ENCODE peak calls at places on chromosomes 11 and 22, in eight cellular contexts. One of them, this sample, is unnamed.

GRCh38 chr11:83493918-83494317 is 207.8 kb upstream of the CCDC90B start:
- DNase-seq in endothelial cell: no peak
- DNase-seq in GM12865: no peak
- DNase-seq in A549: no peak
- DNase-seq in tibial artery: no peak
- DNase-seq in HFF-Myc: no peak
- DNase-seq in Calu3: no peak
- DNase-seq in AG09319: no peak
- DNase-seq in this sample: no peak

GRCh38 chr11:22415481-22415880 is 77.3 kb downstream of the SLC17A6 start:
- DNase-seq in endothelial cell: no peak
- DNase-seq in GM12865: no peak
- DNase-seq in A549: no peak
- DNase-seq in tibial artery: no peak
- DNase-seq in HFF-Myc: no peak
- DNase-seq in Calu3: no peak
- DNase-seq in AG09319: no peak
- DNase-seq in this sample: no peak

GRCh38 chr22:37228106-37229011 is 15.7 kb downstream of the RAC2 start:
- DNase-seq in endothelial cell: no peak
- DNase-seq in GM12865: no peak
- DNase-seq in A549: no peak
- DNase-seq in tibial artery: no peak
- DNase-seq in HFF-Myc: no peak
- DNase-seq in Calu3: no peak
- DNase-seq in AG09319: no peak
- DNase-seq in this sample: no peak

GRCh38 chr11:17738350-17739207 is 4.0 kb downstream of the KCNC1 start:
- DNase-seq in endothelial cell: no peak
- DNase-seq in GM12865: no peak
- DNase-seq in A549: no peak
- DNase-seq in tibial artery: peak
- DNase-seq in HFF-Myc: no peak
- DNase-seq in Calu3: no peak
- DNase-seq in AG09319: no peak
- DNase-seq in this sample: no peak

GRCh38 chr11:118592616-118593367 is 14.6 kb upstream of the PHLDB1 start:
- DNase-seq in endothelial cell: no peak
- DNase-seq in GM12865: no peak
- DNase-seq in A549: no peak
- DNase-seq in tibial artery: no peak
- DNase-seq in HFF-Myc: no peak
- DNase-seq in Calu3: no peak
- DNase-seq in AG09319: no peak
- DNase-seq in this sample: no peak

GRCh38 chr11:70481625-70482528 is 83.5 kb downstream of the CTTN start:
- DNase-seq in endothelial cell: no peak
- DNase-seq in GM12865: no peak
- DNase-seq in A549: peak
- DNase-seq in tibial artery: no peak
- DNase-seq in HFF-Myc: no peak
- DNase-seq in Calu3: peak
- DNase-seq in AG09319: peak
- DNase-seq in this sample: no peak

GRCh38 chr22:33024626-33025025 is 33.6 kb downstream of the SYN3 start:
- DNase-seq in endothelial cell: no peak
- DNase-seq in GM12865: no peak
- DNase-seq in A549: no peak
- DNase-seq in tibial artery: no peak
- DNase-seq in HFF-Myc: no peak
- DNase-seq in Calu3: no peak
- DNase-seq in AG09319: no peak
- DNase-seq in this sample: no peak

GRCh38 chr22:37147186-37147990 is 2.3 kb downstream of the IL2RB start:
- DNase-seq in endothelial cell: no peak
- DNase-seq in GM12865: no peak
- DNase-seq in A549: no peak
- DNase-seq in tibial artery: no peak
- DNase-seq in HFF-Myc: no peak
- DNase-seq in Calu3: no peak
- DNase-seq in AG09319: no peak
- DNase-seq in this sample: no peak

GRCh38 chr11:11806586-11806985 is 35.2 kb upstream of the USP47 start:
- DNase-seq in endothelial cell: no peak
- DNase-seq in GM12865: no peak
- DNase-seq in A549: no peak
- DNase-seq in tibial artery: no peak
- DNase-seq in HFF-Myc: no peak
- DNase-seq in Calu3: no peak
- DNase-seq in AG09319: no peak
- DNase-seq in this sample: no peak

GRCh38 chr11:27331984-27332383 is 31.0 kb downstream of the CCDC34 start:
- DNase-seq in endothelial cell: no peak
- DNase-seq in GM12865: no peak
- DNase-seq in A549: no peak
- DNase-seq in tibial artery: no peak
- DNase-seq in HFF-Myc: no peak
- DNase-seq in Calu3: no peak
- DNase-seq in AG09319: no peak
- DNase-seq in this sample: no peak

GRCh38 chr11:122559734-122560382 is 95.7 kb upstream of the UBASH3B start:
- DNase-seq in endothelial cell: peak
- DNase-seq in GM12865: peak
- DNase-seq in A549: peak
- DNase-seq in tibial artery: no peak
- DNase-seq in HFF-Myc: no peak
- DNase-seq in Calu3: no peak
- DNase-seq in AG09319: no peak
- DNase-seq in this sample: no peak

GRCh38 chr11:80028998-80029397 is 588.2 kb upstream of the TENM4 start:
- DNase-seq in endothelial cell: no peak
- DNase-seq in GM12865: no peak
- DNase-seq in A549: no peak
- DNase-seq in tibial artery: no peak
- DNase-seq in HFF-Myc: no peak
- DNase-seq in Calu3: no peak
- DNase-seq in AG09319: no peak
- DNase-seq in this sample: no peak

GRCh38 chr22:47281126-47282106 is 519.0 kb downstream of the TBC1D22A start:
- DNase-seq in endothelial cell: no peak
- DNase-seq in GM12865: no peak
- DNase-seq in A549: no peak
- DNase-seq in tibial artery: no peak
- DNase-seq in HFF-Myc: no peak
- DNase-seq in Calu3: no peak
- DNase-seq in AG09319: no peak
- DNase-seq in this sample: no peak

GRCh38 chr11:1059759-1060158 is 14.9 kb upstream of the MUC2 start:
- DNase-seq in endothelial cell: no peak
- DNase-seq in GM12865: no peak
- DNase-seq in A549: no peak
- DNase-seq in tibial artery: no peak
- DNase-seq in HFF-Myc: no peak
- DNase-seq in Calu3: no peak
- DNase-seq in AG09319: no peak
- DNase-seq in this sample: no peak

GRCh38 chr11:77821349-77821851 is 456 bp downstream of the AAMDC start:
- DNase-seq in endothelial cell: peak
- DNase-seq in GM12865: peak
- DNase-seq in A549: peak
- DNase-seq in tibial artery: peak
- DNase-seq in HFF-Myc: no peak
- DNase-seq in Calu3: peak
- DNase-seq in AG09319: no peak
- DNase-seq in this sample: no peak

GRCh38 chr11:32316846-32317525 is 118.4 kb downstream of the WT1 start:
- DNase-seq in endothelial cell: no peak
- DNase-seq in GM12865: no peak
- DNase-seq in A549: no peak
- DNase-seq in tibial artery: no peak
- DNase-seq in HFF-Myc: no peak
- DNase-seq in Calu3: no peak
- DNase-seq in AG09319: no peak
- DNase-seq in this sample: no peak

GRCh38 chr11:66840317-66841091 is 2.7 kb upstream of the RCE1 start:
- DNase-seq in endothelial cell: no peak
- DNase-seq in GM12865: no peak
- DNase-seq in A549: no peak
- DNase-seq in tibial artery: no peak
- DNase-seq in HFF-Myc: no peak
- DNase-seq in Calu3: no peak
- DNase-seq in AG09319: no peak
- DNase-seq in this sample: no peak

GRCh38 chr11:130388607-130389205 is 39.7 kb downstream of the ADAMTS8 start:
- DNase-seq in endothelial cell: no peak
- DNase-seq in GM12865: peak
- DNase-seq in A549: no peak
- DNase-seq in tibial artery: no peak
- DNase-seq in HFF-Myc: no peak
- DNase-seq in Calu3: no peak
- DNase-seq in AG09319: no peak
- DNase-seq in this sample: no peak

GRCh38 chr11:120666121-120666639 is 154.6 kb downstream of the GRIK4 start:
- DNase-seq in endothelial cell: no peak
- DNase-seq in GM12865: peak
- DNase-seq in A549: no peak
- DNase-seq in tibial artery: no peak
- DNase-seq in HFF-Myc: no peak
- DNase-seq in Calu3: no peak
- DNase-seq in AG09319: no peak
- DNase-seq in this sample: no peak

GRCh38 chr11:27413218-27413617 is 50.2 kb upstream of the CCDC34 start:
- DNase-seq in endothelial cell: no peak
- DNase-seq in GM12865: no peak
- DNase-seq in A549: no peak
- DNase-seq in tibial artery: no peak
- DNase-seq in HFF-Myc: no peak
- DNase-seq in Calu3: no peak
- DNase-seq in AG09319: no peak
- DNase-seq in this sample: no peak

GRCh38 chr11:4523666-4524065 is 21.3 kb upstream of the OR52M1 start:
- DNase-seq in endothelial cell: no peak
- DNase-seq in GM12865: no peak
- DNase-seq in A549: no peak
- DNase-seq in tibial artery: no peak
- DNase-seq in HFF-Myc: no peak
- DNase-seq in Calu3: no peak
- DNase-seq in AG09319: no peak
- DNase-seq in this sample: no peak
- TF ChIP-seq CTCF in endothelial cell: no peak
- TF ChIP-seq CTCF in GM12865: no peak
- TF ChIP-seq CTCF in A549: no peak
- TF ChIP-seq CTCF in tibial artery: no peak
- TF ChIP-seq CTCF in HFF-Myc: no peak
- TF ChIP-seq CTCF in Calu3: no peak
- TF ChIP-seq CTCF in AG09319: no peak
- TF ChIP-seq CTCF in this sample: no peak

GRCh38 chr22:22576244-22576988 is 17.4 kb upstream of the PRAME start:
- DNase-seq in endothelial cell: peak
- DNase-seq in GM12865: peak
- DNase-seq in A549: peak
- DNase-seq in tibial artery: no peak
- DNase-seq in HFF-Myc: no peak
- DNase-seq in Calu3: peak
- DNase-seq in AG09319: no peak
- DNase-seq in this sample: no peak
- TF ChIP-seq CTCF in endothelial cell: peak
- TF ChIP-seq CTCF in GM12865: peak
- TF ChIP-seq CTCF in A549: peak
- TF ChIP-seq CTCF in tibial artery: peak
- TF ChIP-seq CTCF in HFF-Myc: peak
- TF ChIP-seq CTCF in Calu3: peak
- TF ChIP-seq CTCF in AG09319: peak
- TF ChIP-seq CTCF in this sample: no peak

DNA sequence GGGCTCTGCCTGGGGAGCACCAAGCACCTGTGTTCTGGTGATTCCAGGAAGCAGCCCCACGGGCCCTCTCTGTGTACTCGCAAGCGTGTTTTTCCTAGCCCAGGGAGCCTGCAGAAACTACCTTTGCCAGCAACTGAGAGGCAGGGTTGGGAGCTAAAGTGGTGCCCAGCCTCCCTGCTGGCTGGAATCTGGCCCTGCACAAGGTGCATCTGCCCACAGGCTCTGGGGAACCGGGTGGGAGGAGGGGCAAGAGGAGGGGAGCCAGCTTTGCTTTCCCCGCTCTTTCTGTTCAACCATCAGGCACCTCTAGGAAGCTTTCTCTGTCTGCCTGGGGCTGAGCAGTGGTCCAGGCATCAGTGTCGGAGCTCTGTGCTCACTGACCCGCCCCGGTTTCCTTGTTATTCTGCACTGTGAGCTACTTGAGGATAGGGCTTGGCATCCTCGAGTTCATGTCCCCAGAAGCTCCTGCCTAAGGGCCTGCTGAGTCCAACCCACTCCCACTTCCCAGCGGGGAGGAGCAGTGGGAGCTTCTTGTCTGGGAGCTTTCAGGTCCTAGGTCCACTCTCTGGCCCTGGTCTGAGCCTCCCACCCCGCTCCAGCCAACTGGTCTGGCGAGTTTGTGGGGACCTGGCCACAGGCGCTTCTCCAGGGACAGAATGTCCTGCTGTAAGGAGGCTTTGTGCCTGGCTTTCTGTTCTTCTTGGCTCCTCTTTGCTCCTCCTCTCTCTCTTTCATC is 14.9 kb downstream of the DAGLA start:
- DNase-seq in endothelial cell: no peak
- DNase-seq in GM12865: no peak
- DNase-seq in A549: no peak
- DNase-seq in tibial artery: peak
- DNase-seq in HFF-Myc: no peak
- DNase-seq in Calu3: peak
- DNase-seq in AG09319: no peak
- DNase-seq in this sample: no peak
- TF ChIP-seq CTCF in endothelial cell: no peak
- TF ChIP-seq CTCF in GM12865: no peak
- TF ChIP-seq CTCF in A549: no peak
- TF ChIP-seq CTCF in tibial artery: no peak
- TF ChIP-seq CTCF in HFF-Myc: peak
- TF ChIP-seq CTCF in Calu3: no peak
- TF ChIP-seq CTCF in AG09319: no peak
- TF ChIP-seq CTCF in this sample: no peak

DNA sequence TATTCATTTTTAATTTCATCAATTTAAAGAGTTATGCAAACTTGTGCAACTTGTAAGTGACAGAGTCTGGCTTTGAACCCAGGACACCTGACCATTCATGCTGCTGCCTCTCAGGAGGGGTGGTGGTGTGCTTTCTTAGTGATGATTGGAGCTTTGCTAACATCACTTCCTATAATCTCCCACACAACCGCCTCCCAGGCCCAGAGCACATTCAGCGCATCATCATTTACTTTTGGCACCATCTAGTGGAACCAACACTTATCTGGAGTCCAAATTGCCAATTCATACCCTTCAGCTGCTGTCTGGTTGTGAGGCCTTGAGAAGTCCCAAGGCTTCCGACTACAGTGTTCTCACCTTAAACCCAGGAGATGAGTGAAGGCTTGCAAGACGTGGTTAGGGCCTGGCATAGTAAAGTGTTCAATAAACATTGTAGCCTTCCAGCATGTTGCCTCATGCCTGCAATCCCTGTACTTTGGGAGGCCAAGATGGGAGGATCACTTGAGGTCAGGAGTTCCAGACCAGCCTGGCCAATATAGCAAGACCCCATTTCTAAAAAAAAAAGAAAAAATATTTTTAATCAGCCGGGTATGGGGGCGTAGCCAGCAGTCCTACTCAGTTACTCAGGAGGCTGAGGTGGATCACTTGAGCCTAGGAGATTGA is 1.1 kb upstream of the TTLL1 start:
- DNase-seq in endothelial cell: peak
- DNase-seq in GM12865: peak
- DNase-seq in A549: peak
- DNase-seq in tibial artery: no peak
- DNase-seq in HFF-Myc: peak
- DNase-seq in Calu3: peak
- DNase-seq in AG09319: peak
- DNase-seq in this sample: no peak
- TF ChIP-seq CTCF in endothelial cell: peak
- TF ChIP-seq CTCF in GM12865: peak
- TF ChIP-seq CTCF in A549: peak
- TF ChIP-seq CTCF in tibial artery: peak
- TF ChIP-seq CTCF in HFF-Myc: peak
- TF ChIP-seq CTCF in Calu3: peak
- TF ChIP-seq CTCF in AG09319: peak
- TF ChIP-seq CTCF in this sample: no peak